ENCODE peak calls at places on chromosomes 1 and 21, in four cellular contexts. W, H, G and O are unnamed samples.
A peak's percentile ranks its signal among the peaks of the same experiment; 100 is the strongest.

GRCh38 chr1:34199927-34200326 is 23.2 kb downstream of the C1orf94 start:
- DNase-seq in W (no peak), H (no peak), G (no peak), O (peak; percentile 22)

GRCh38 chr1:9271268-9271667 is 21.4 kb upstream of the SPSB1 start:
- DNase-seq in W (no peak), H (no peak), G (no peak), O (no peak)

GRCh38 chr1:150410582-150411101 is 46.7 kb downstream of the RPRD2 start:
- DNase-seq in W (no peak), H (no peak), G (no peak), O (peak; percentile 77)

GRCh38 chr1:5754817-5755551 is 237.2 kb downstream of the NPHP4 start:
- DNase-seq in W (no peak), H (no peak), G (no peak), O (no peak)

GRCh38 chr1:11797525-11798216 is 8.1 kb downstream of the MTHFR start:
- DNase-seq in W (peak; percentile 55), H (peak; percentile 77), G (no peak), O (peak; percentile 54)

GRCh38 chr21:44800971-44801467 is 601 bp downstream of the UBE2G2 start:
- DNase-seq in W (no peak), H (no peak), G (no peak), O (peak; percentile 39)

GRCh38 chr1:226542623-226543103 is 5.9 kb upstream of the STUM start:
- DNase-seq in W (no peak), H (peak; percentile 40), G (peak; percentile 72), O (peak; percentile 14)

GRCh38 chr1:86972262-86972661 is 57.8 kb downstream of the HS2ST1 start:
- DNase-seq in W (no peak), H (no peak), G (no peak), O (no peak)

GRCh38 chr1:210332233-210332632 is 3.5 kb downstream of the HHAT start:
- DNase-seq in W (no peak), H (no peak), G (no peak), O (no peak)

GRCh38 chr1:227791425-227792090 is 23.9 kb upstream of the PRSS38 start:
- DNase-seq in W (no peak), H (no peak), G (no peak), O (no peak)

GRCh38 chr1:224427346-224427745 is 7.3 kb downstream of the WDR26 start:
- DNase-seq in W (no peak), H (no peak), G (no peak), O (peak; percentile 82)

DNA sequence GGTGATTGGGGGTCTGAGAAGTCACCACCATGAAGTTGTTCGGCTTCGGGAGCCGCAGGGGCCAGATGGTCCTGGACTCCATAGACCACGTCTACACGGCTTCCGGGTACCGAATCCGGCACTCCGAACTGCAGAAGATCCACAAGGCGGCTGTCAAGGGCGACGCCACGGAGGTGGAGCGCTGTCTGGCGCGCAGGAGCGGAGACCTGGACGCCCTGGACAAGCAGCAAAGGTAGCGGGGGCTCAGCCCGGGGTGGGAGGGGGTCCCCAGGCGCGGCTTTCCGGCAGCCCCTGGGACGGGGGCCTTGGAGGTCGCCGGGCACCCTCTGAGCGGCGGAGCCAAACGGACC is 146.5 kb downstream of the LIPI start:
- DNase-seq in W (peak; percentile 40), H (no peak), G (no peak), O (no peak)
- H3K4me3 ChIP-seq in W (no peak overlapping the region), H (no peak overlapping the region), G (no peak overlapping the region), O (no peak overlapping the region)

GRCh38 chr1:169484107-169484506 is 1.6 kb downstream of the SLC19A2 start:
- DNase-seq in W (no peak), H (no peak), G (no peak), O (peak; percentile 43)

GRCh38 chr1:169484683-169485426 is 889 bp downstream of the SLC19A2 start:
- DNase-seq in W (peak; percentile 76), H (peak; percentile 33), G (peak; percentile 77), O (peak; percentile 79)

GRCh38 chr1:169486281-169486904 is 649 bp upstream of the SLC19A2 start:
- DNase-seq in W (no peak), H (no peak), G (peak; percentile 28), O (peak; percentile 76)

GRCh38 chr1:169485427-169486280 is at the start of gene SLC19A2:
- DNase-seq in W (peak; percentile 100), H (peak; percentile 100), G (peak; percentile 100), O (peak; percentile 99)

GRCh38 chr1:169483500-169483966 is 2.2 kb downstream of the SLC19A2 start:
- DNase-seq in W (no peak), H (no peak), G (peak; percentile 74), O (peak; percentile 91)
- H3K4me3 ChIP-seq in W (peak overlapping the region; percentile 78), H (peak overlapping the region; percentile 84), G (no peak overlapping the region), O (peak overlapping the region; percentile 69)

GRCh38 chr1:244655186-244655585 is 2.3 kb downstream of the DESI2 start:
- DNase-seq in W (no peak), H (no peak), G (no peak), O (no peak)
- H3K4me3 ChIP-seq in W (no peak overlapping the region), H (peak overlapping the region; percentile 87), G (no peak overlapping the region), O (no peak overlapping the region)

GRCh38 chr1:26335774-26336476 is 18.0 kb downstream of the CRYBG2 start:
- DNase-seq in W (no peak), H (no peak), G (no peak), O (no peak)

GRCh38 chr1:26337206-26337535 is 16.8 kb downstream of the CRYBG2 start:
- DNase-seq in W (no peak), H (no peak), G (no peak), O (no peak)

GRCh38 chr1:26337625-26338024 is 16.3 kb downstream of the CRYBG2 start:
- DNase-seq in W (no peak), H (no peak), G (no peak), O (no peak)

GRCh38 chr1:26338670-26339069 is 15.3 kb downstream of the CRYBG2 start:
- DNase-seq in W (no peak), H (no peak), G (no peak), O (no peak)

GRCh38 chr1:26336477-26337205 is 17.3 kb downstream of the CRYBG2 start:
- DNase-seq in W (peak; percentile 88), H (peak; percentile 70), G (peak; percentile 94), O (no peak)
- H3K4me3 ChIP-seq in W (peak overlapping the region; percentile 58), H (peak overlapping the region; percentile 67), G (peak overlapping the region; percentile 10), O (peak overlapping the region; percentile 42)

GRCh38 chr1:46058936-46059335 is 73.5 kb downstream of the PIK3R3 start:
- DNase-seq in W (no peak), H (no peak), G (no peak), O (no peak)

GRCh38 chr1:46061146-46061545 is 71.3 kb downstream of the PIK3R3 start:
- DNase-seq in W (no peak), H (no peak), G (no peak), O (no peak)

GRCh38 chr1:46064708-46065107 is 67.7 kb downstream of the PIK3R3 start:
- DNase-seq in W (no peak), H (no peak), G (no peak), O (no peak)

GRCh38 chr1:46065405-46065804 is 67.0 kb downstream of the PIK3R3 start:
- DNase-seq in W (no peak), H (no peak), G (no peak), O (no peak)

GRCh38 chr1:46062651-46063319 is 69.6 kb downstream of the PIK3R3 start:
- DNase-seq in W (no peak), H (no peak), G (peak; percentile 3), O (peak; percentile 24)
- H3K4me3 ChIP-seq in W (no peak overlapping the region), H (peak overlapping the region; percentile 19), G (no peak overlapping the region), O (no peak overlapping the region)

GRCh38 chr1:58391514-58391913 is 155.0 kb downstream of the OMA1 start:
- DNase-seq in W (no peak), H (no peak), G (no peak), O (no peak)
- H3K4me3 ChIP-seq in W (no peak overlapping the region), H (no peak overlapping the region), G (no peak overlapping the region), O (no peak overlapping the region)

DNA sequence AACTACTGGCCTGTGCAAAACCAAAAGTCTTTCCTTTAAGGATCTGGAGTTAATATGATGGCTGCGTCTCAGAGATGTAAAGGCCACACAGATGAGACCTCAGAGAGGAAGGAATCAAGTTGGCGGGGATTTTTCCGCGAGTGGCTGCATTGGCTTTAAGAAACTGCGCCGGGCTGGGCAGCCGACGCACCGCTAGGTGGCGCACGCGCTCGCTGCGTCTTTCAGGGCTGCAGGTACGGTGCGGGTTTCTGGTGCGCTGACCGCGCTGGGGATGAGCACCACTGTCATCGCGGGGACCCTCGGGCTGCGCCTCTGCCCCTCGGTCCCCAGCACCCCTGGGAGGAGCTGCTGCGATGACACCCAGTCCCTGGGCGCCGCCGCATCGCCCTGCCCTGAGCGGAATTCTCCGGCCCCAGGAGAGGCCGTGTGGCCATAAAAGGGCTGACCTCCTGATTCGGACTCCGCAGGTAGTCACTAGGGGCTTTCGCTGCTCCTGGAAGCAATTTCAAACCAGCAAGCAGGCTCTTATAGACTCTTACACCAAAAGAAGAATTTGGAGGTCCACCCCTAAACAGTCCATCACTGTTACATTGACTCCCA is 241.0 kb downstream of the KCNJ6 start:
- DNase-seq in W (no peak), H (peak; percentile 60), G (peak; percentile 52), O (peak; percentile 43)
- H3K4me3 ChIP-seq in W (no peak overlapping the region), H (peak overlapping the region; percentile 45), G (no peak overlapping the region), O (no peak overlapping the region)

GRCh38 chr1:217088521-217089221 is 365.4 kb upstream of the ESRRG start:
- DNase-seq in W (no peak), H (no peak), G (no peak), O (no peak)
- H3K4me3 ChIP-seq in W (peak overlapping the region; percentile 15), H (peak overlapping the region; percentile 73), G (no peak overlapping the region), O (no peak overlapping the region)

GRCh38 chr1:219177363-219177762 is 3.7 kb downstream of the LYPLAL1 start:
- DNase-seq in W (no peak), H (no peak), G (no peak), O (no peak)

GRCh38 chr1:219174672-219175564 is 1.2 kb downstream of the LYPLAL1 start:
- DNase-seq in W (peak; percentile 53), H (no peak), G (peak; percentile 56), O (peak; percentile 97)

GRCh38 chr1:219176168-219176567 is 2.5 kb downstream of the LYPLAL1 start:
- DNase-seq in W (no peak), H (no peak), G (no peak), O (no peak)

GRCh38 chr1:219179293-219179692 is 5.6 kb downstream of the LYPLAL1 start:
- DNase-seq in W (no peak), H (no peak), G (no peak), O (no peak)

GRCh38 chr1:219177940-219178339 is 4.3 kb downstream of the LYPLAL1 start:
- DNase-seq in W (no peak), H (no peak), G (no peak), O (no peak)
- H3K4me3 ChIP-seq in W (no peak overlapping the region), H (no peak overlapping the region), G (no peak overlapping the region), O (no peak overlapping the region)

GRCh38 chr1:111784273-111784901 is 28.7 kb downstream of the DDX20 start:
- DNase-seq in W (no peak), H (no peak), G (peak; percentile 33), O (no peak)
- H3K4me3 ChIP-seq in W (no peak overlapping the region), H (no peak overlapping the region), G (no peak overlapping the region), O (no peak overlapping the region)